ENCODE peak calls at places on chromosome 13, in four cellular contexts. I is mammary epithelial cell, O is MM.1S, H is WERI-Rb-1. N is an unnamed sample.

GRCh38 chr13:77476456-77476855 is 59.0 kb upstream of the SCEL start:
- DNase-seq in I (no peak), O (no peak), H (no peak), N (no peak)

GRCh38 chr13:43908156-43909126 is 28.7 kb downstream of the LACC1 start:
- DNase-seq in I (peak), O (peak), H (no peak), N (peak)

GRCh38 chr13:75566658-75567057 is 17.1 kb downstream of the UCHL3 start:
- DNase-seq in I (peak), O (no peak), H (no peak), N (no peak)

GRCh38 chr13:21670006-21670882 is 629 bp upstream of the FGF9 start:
- DNase-seq in I (peak), O (peak), H (peak), N (peak)

GRCh38 chr13:40082644-40083043 is 427.2 kb downstream of the COG6 start:
- DNase-seq in I (no peak), O (no peak), H (no peak), N (no peak)

GRCh38 chr13:77386880-77387606 is 60.1 kb upstream of the MYCBP2 start:
- DNase-seq in I (no peak), O (no peak), H (no peak), N (no peak)

GRCh38 chr13:24178847-24179845 is 18.6 kb downstream of the SPATA13 start:
- DNase-seq in I (peak), O (no peak), H (no peak), N (no peak)

GRCh38 chr13:80921556-80921955 is 580.6 kb upstream of the SPRY2 start:
- DNase-seq in I (no peak), O (no peak), H (no peak), N (no peak)

GRCh38 chr13:66528139-66528538 is 702.0 kb downstream of the PCDH9 start:
- DNase-seq in I (no peak), O (no peak), H (no peak), N (no peak)

GRCh38 chr13:41767801-41768200 is 193.1 kb downstream of the VWA8 start:
- DNase-seq in I (no peak), O (no peak), H (no peak), N (no peak)

GRCh38 chr13:97977376-97977705 is 23.9 kb downstream of the IPO5 start:
- DNase-seq in I (no peak), O (no peak), H (no peak), N (no peak)

GRCh38 chr13:111210488-111210887 is 95.4 kb downstream of the ARHGEF7 start:
- DNase-seq in I (no peak), O (no peak), H (no peak), N (peak)

GRCh38 chr13:60484865-60485264 is 87.8 kb downstream of the TDRD3 start:
- DNase-seq in I (no peak), O (no peak), H (no peak), N (no peak)

GRCh38 chr13:36736119-36736726 is 62.4 kb downstream of the SERTM1 start:
- DNase-seq in I (peak), O (peak), H (peak), N (peak)

GRCh38 chr13:99505814-99506269 is 4.6 kb downstream of the TM9SF2 start:
- DNase-seq in I (no peak), O (no peak), H (no peak), N (no peak)

GRCh38 chr13:45073809-45074208 is 46.5 kb upstream of the GTF2F2 start:
- DNase-seq in I (no peak), O (no peak), H (no peak), N (no peak)

GRCh38 chr13:35599385-35599784 is 122.9 kb upstream of the MAB21L1 start:
- DNase-seq in I (peak), O (no peak), H (peak), N (peak)

GRCh38 chr13:32259116-32259515 is 56.0 kb downstream of the ZAR1L start:
- DNase-seq in I (no peak), O (no peak), H (no peak), N (no peak)

GRCh38 chr13:62033932-62034331 is 618.3 kb upstream of the PCDH20 start:
- DNase-seq in I (no peak), O (no peak), H (no peak), N (no peak)

GRCh38 chr13:101785858-101786257 is 333.4 kb downstream of the ITGBL1 start:
- DNase-seq in I (peak), O (peak), H (peak), N (peak)

GRCh38 chr13:106561551-106562170 is 6.3 kb downstream of the ARGLU1 start:
- DNase-seq in I (peak), O (no peak), H (no peak), N (no peak)

GRCh38 chr13:74289861-74290260 is 155.7 kb upstream of the KLF12 start:
- DNase-seq in I (no peak), O (no peak), H (no peak), N (no peak)

GRCh38 chr13:24286624-24287023 is 22.8 kb upstream of the C1QTNF9 start:
- DNase-seq in I (no peak), O (no peak), H (no peak), N (no peak)

GRCh38 chr13:94679614-94680013 is 32.7 kb downstream of the SOX21 start:
- DNase-seq in I (no peak), O (no peak), H (no peak), N (no peak)

GRCh38 chr13:110388141-110388943 is 81.3 kb downstream of the COL4A2 start:
- DNase-seq in I (peak), O (no peak), H (no peak), N (no peak)

GRCh38 chr13:40158218-40158617 is 502.8 kb downstream of the COG6 start:
- DNase-seq in I (peak), O (no peak), H (no peak), N (no peak)

GRCh38 chr13:44300895-44301638 is 72.6 kb upstream of the SERP2 start:
- DNase-seq in I (peak), O (no peak), H (no peak), N (peak)

DNA sequence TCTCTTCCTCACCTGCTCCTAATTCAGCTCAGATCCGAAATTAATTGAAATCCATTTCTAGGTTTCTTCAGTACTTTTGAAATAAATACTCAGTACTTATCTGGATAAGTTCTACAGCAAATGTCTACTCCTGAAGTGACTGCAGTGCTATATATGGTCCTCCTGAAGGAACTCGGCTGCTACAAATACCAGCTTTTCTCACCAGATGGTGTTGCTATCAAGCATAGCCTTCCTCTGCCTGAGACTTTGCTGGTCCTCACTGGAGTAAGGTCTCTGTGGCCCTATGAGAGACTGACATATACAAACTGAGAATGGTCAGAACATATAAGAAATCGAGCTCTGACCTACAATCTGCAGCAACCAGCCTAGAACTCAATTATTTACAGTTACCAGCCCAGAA is 161.6 kb downstream of the NDFIP2 start:
- DNase-seq in I (no peak), O (no peak), H (no peak), N (no peak)
- H3K27ac ChIP-seq in I (no peak), O (no peak), H (no peak), N (no peak)

GRCh38 chr13:33262997-33263396 is 22.6 kb downstream of the STARD13 start:
- DNase-seq in I (no peak), O (no peak), H (no peak), N (no peak)
- TF ChIP-seq CTCF in I (peak), O (no peak), H (peak), N (no peak)

DNA sequence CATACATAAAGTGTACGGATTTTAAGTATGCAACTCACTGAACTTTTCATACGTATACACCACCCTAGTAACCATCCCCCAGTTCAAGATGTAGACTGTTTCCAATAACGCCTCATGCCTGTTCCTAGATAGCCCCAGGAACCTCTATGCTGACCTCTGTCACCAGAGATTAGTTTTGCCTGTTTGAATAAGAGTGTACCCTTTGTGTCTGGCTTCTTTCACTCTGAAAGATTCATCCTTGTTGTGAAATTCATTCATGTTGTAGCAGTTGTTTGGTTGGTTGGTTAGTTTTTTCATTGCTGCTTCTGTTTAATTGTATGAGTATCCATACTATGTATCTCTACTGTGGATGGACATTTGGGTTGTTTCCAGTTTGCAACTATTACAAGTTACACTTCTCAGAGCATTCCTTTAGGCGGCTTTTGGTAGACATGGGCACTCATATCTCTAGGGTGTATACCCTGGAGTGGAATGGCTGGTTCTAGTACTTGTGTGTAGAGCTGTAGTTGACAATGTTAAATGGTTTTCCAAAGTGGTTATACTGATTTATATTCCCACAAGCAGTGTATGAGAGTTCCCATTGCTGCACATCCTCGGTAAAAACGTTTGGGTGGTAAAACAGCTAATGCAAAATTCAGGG is 1.6 kb downstream of the RNASEH2B start:
- DNase-seq in I (peak), O (peak), H (no peak), N (peak)
- H3K27ac ChIP-seq in I (no peak), O (peak), H (no peak), N (no peak)

GRCh38 chr13:113489171-113489548 is 1.4 kb downstream of the DCUN1D2 start:
- DNase-seq in I (peak), O (no peak), H (no peak), N (peak)
- TF ChIP-seq CTCF in I (no peak), O (no peak), H (peak), N (no peak)

GRCh38 chr13:47893527-47893926 is 107.5 kb downstream of the SUCLA2 start:
- DNase-seq in I (no peak), O (no peak), H (no peak), N (no peak)

GRCh38 chr13:47897411-47898050 is 103.5 kb downstream of the SUCLA2 start:
- DNase-seq in I (peak), O (no peak), H (no peak), N (peak)

GRCh38 chr13:47896111-47896510 is 105.0 kb downstream of the SUCLA2 start:
- DNase-seq in I (no peak), O (no peak), H (no peak), N (no peak)

GRCh38 chr13:47898080-47898479 is 103.0 kb downstream of the SUCLA2 start:
- DNase-seq in I (no peak), O (no peak), H (no peak), N (no peak)

GRCh38 chr13:47896546-47896945 is 104.5 kb downstream of the SUCLA2 start:
- DNase-seq in I (no peak), O (no peak), H (no peak), N (no peak)
- H3K27ac ChIP-seq in I (no peak), O (no peak), H (no peak), N (no peak)